ENCODE peak calls at places on chromosomes 12 and 14, in four cellular contexts. Y, C, I and P are unnamed samples. For H3K36me3, the result is how much of the 10 kb centered on the place peaks cover.

GRCh38 chr12:55707841-55708694 is at the start of gene ITGA7:
- DNase-seq in C (peak), I (peak), Y (peak), P (no peak)

GRCh38 chr12:22396735-22397134 is 62.2 kb upstream of the ST8SIA1 start:
- DNase-seq in Y (no peak), C (no peak), I (no peak), P (no peak)

GRCh38 chr12:124832856-124833255 is 30.8 kb downstream of the SCARB1 start:
- DNase-seq in C (no peak), Y (no peak), I (no peak), P (no peak)

GRCh38 chr12:51000245-51000644 is 25.9 kb downstream of the SLC11A2 start:
- DNase-seq in I (no peak), C (peak), Y (no peak), P (no peak)

GRCh38 chr14:52797653-52798052 is 6.2 kb upstream of the GNPNAT1 start:
- DNase-seq in Y (no peak), I (no peak), C (no peak), P (no peak)

GRCh38 chr12:104603545-104603973 is 146.8 kb downstream of the CHST11 start:
- DNase-seq in I (no peak), C (peak), Y (no peak), P (no peak)

GRCh38 chr12:51218607-51219161 is 822 bp upstream of the POU6F1 start:
- DNase-seq in C (no peak), Y (peak), I (no peak), P (no peak)

GRCh38 chr14:78530078-78530477 is 359.9 kb downstream of the NRXN3 start:
- DNase-seq in I (no peak), C (peak), Y (no peak), P (no peak)

GRCh38 chr12:53324113-53324778 is 2.8 kb upstream of the AAAS start:
- DNase-seq in C (no peak), Y (no peak), I (peak), P (no peak)

GRCh38 chr14:45156067-45156466 is 20.3 kb downstream of the FANCM start:
- DNase-seq in I (no peak), Y (no peak), C (peak), P (no peak)

GRCh38 chr12:23659151-23659550 is 290.3 kb downstream of the SOX5 start:
- DNase-seq in I (no peak), C (no peak), Y (no peak), P (no peak)

GRCh38 chr14:96195441-96196081 is 9.1 kb upstream of the BDKRB2 start:
- DNase-seq in I (no peak), Y (no peak), C (no peak), P (no peak)

GRCh38 chr12:4763549-4763948 is 43.3 kb downstream of the GALNT8 start:
- DNase-seq in C (no peak), I (no peak), Y (no peak), P (no peak)

GRCh38 chr14:35403085-35403396 is 1.5 kb downstream of the NFKBIA start:
- DNase-seq in Y (peak), I (peak), C (peak), P (no peak)

GRCh38 chr12:54331-54730 is 12.2 kb upstream of the IQSEC3 start:
- DNase-seq in C (no peak), Y (no peak), I (no peak), P (no peak)

GRCh38 chr14:77848031-77848430 is 48.1 kb downstream of the ADCK1 start:
- DNase-seq in C (peak), I (no peak), Y (no peak), P (peak)

DNA sequence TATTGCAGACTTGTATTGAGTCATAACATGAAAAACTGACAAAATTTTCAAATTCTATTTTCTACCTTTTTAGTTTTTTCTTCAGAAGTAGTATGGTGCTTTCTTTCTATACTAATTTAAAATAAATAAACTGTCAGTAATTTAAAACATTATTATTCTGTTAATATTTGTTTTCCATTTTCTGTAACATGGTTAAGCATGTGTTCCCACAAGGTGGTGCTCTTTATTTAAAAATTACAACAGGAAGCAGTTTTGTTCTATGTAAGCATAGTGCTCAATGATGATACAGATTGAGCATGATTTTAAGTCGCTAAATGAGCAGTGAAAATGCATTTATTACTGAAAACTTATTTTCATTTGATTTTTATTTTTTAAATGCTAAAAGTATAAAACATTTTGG is 114.6 kb downstream of the PPFIA2 start:
- DNase-seq in C (peak), I (no peak), Y (no peak), P (peak)
- TF ChIP-seq CTCF in C (peak), I (peak), Y (peak), P (peak)

GRCh38 chr14:68895304-68895703 is 83.8 kb downstream of the ACTN1 start:
- DNase-seq in Y (no peak), C (no peak), I (no peak), P (no peak)
- H3K36me3 ChIP-seq in Y (half or more), C (under half), I (under half), P (under half)

DNA sequence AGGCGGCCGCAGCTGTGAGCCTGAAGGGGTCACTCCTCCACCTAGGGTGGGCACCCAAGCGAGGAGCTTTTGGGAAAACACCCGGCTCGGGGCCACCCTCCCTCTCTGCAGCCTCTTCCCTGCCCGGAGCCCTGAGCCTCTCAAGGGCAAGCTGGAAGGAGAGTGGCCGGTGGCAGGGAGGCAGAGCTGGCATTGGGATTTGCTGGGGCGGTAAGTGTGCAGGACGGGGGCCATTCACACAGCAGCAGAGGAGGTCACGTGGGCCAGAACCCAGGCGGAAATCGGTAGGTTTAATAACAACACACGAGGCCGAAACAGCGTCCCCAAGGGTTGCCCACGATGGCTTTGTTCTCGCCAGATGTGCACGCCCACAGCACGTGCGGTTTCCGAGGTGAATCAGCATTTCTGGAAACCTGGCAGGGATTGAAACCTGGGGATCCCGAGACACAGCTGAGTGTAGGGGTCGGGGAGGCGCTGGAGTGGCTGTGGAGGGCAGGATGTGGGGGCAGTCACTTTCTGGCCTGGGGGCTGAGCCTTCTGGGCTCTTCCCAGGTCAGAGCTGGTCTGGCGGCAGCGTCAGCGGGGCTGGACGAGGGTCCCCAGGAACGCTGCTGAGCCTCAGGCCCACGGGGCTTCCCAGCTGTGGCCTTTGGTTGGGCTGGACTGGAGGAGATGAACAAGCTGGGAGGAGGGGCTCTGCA is 23.5 kb downstream of the NOC4L start:
- DNase-seq in I (no peak), Y (no peak), C (no peak), P (no peak)
- TF ChIP-seq CTCF in I (no peak), Y (no peak), C (no peak), P (no peak)

DNA sequence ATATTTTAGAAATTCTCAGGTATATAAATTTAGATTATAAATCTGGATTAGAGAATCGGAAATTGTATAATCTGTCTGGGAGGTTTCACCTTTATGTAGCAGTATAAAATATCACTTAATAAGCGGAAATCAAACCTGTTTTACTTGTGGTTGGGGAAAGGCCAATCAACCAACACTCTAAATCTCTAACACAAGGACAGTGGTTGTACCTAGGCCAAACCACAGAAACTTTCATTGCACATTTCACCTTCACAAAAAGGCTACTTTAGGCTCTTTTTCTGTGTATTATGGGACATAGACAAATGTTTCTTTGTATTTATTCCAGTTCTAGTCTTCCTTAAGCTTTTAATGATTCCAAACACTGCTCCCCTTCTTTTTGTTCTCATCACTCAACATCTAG is 19.8 kb downstream of the ERH start:
- DNase-seq in C (no peak), I (no peak), Y (no peak), P (no peak)
- H3K36me3 ChIP-seq in C (under half), I (under half), Y (half or more), P (under half)